ENCODE peak calls at places on chromosomes 2 and 18, in four cellular contexts. Q, B, Y and X are unnamed samples.

GRCh38 chr2:70870790-70871189 is 35.2 kb upstream of the CD207 start:
- DNase-seq in B (no peak), Y (no peak), Q (no peak), X (no peak)

GRCh38 chr2:42298132-42298531 is 62.9 kb downstream of the COX7A2L start:
- DNase-seq in Q (no peak), B (no peak), Y (no peak), X (no peak)

GRCh38 chr2:6073260-6074141 is 381.3 kb downstream of the SOX11 start:
- DNase-seq in Y (peak), Q (peak), B (peak), X (no peak)

GRCh38 chr2:181764095-181764963 is 84.0 kb upstream of the NEUROD1 start:
- DNase-seq in Y (no peak), Q (no peak), B (no peak), X (no peak)

GRCh38 chr2:16973586-16974274 is 308.1 kb upstream of the CYRIA start:
- DNase-seq in Q (no peak), B (no peak), Y (no peak), X (no peak)

GRCh38 chr2:205776139-205776538 is 93.8 kb downstream of the NRP2 start:
- DNase-seq in Q (peak), Y (peak), B (peak), X (peak)

GRCh38 chr2:236939751-236940229 is 145.9 kb upstream of the COPS8 start:
- DNase-seq in Q (no peak), Y (no peak), B (no peak), X (no peak)

GRCh38 chr18:23337599-23338444 is 115.3 kb upstream of the RIOK3 start:
- DNase-seq in Y (peak), Q (no peak), B (no peak), X (no peak)

GRCh38 chr2:23519334-23519651 is 134.3 kb downstream of the KLHL29 start:
- DNase-seq in B (no peak), Y (no peak), Q (no peak), X (no peak)

GRCh38 chr2:152326710-152327109 is 8.3 kb upstream of the FMNL2 start:
- DNase-seq in Y (no peak), Q (no peak), B (no peak), X (no peak)

GRCh38 chr2:72111061-72111460 is 36.6 kb downstream of the CYP26B1 start:
- DNase-seq in Y (no peak), B (no peak), Q (no peak), X (no peak)

GRCh38 chr2:163983911-163984310 is 248.1 kb upstream of the FIGN start:
- DNase-seq in Y (no peak), Q (no peak), B (no peak), X (no peak)

GRCh38 chr2:235358981-235359471 is 134.8 kb upstream of the AGAP1 start:
- DNase-seq in Q (no peak), B (no peak), Y (peak), X (no peak)

GRCh38 chr2:58893645-58894336 is 652.7 kb upstream of the FANCL start:
- DNase-seq in B (no peak), Q (peak), Y (no peak), X (no peak)

DNA sequence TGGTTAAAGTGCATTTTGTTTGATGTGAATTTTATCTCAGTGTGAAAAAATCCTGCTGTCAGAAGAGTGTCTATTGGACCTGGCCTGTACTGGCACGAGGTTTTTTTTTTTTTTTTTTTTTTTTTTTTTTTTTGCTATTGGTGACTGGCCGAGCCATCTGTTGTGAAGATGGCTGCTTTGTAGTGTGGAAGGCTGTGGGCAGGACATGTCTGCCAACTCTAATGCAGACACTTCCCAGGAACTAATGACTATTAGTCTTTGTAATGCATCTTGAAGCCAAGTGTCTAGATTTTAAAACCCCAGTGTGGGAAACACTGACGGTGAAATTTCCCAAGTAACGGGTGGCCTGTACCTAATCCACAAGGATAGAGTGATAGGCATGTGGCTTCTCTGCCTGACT is 34.3 kb downstream of the ZAP70 start:
- DNase-seq in B (no peak), Q (no peak), Y (peak), X (no peak)
- H3K27ac ChIP-seq in B (no peak), Q (no peak), Y (no peak), X (no peak)

DNA sequence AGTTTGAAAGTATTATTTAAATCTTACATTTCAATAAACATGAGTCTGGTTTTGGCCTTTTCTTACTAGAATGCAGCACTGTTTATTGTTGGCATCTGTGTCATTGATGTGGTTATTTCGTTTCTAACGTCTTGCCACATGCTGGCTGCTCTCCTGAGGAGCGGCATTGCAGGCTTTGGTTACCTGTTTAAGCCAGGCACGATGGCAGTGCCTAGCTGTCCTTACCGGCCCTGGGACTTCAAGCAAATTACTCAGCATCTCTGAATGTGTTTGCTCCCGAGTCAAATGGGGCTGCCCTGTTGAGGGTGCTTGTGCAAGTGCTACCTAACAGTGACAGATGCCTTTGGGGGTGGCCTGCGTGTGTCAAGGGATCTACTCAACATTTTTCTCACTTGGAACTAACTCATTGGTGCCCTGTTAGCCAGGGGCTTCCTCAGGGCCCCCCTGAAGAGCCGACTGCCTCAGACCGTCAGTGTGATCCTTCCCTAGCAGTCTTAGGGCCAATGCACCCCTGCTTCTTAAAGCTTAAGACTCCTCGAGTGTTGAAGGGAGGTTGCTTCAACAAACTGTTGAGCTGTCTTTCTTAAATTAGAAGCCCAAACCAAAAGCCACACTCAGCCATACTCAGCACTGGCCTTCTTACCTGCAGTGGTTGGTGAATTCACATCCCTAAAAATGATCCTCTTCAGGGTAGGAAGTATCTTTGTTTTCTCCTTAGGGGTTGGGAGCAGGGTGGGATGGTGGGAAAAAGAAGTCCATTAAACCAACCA is 151.5 kb downstream of the NCK2 start:
- DNase-seq in Q (no peak), Y (no peak), B (no peak), X (no peak)
- H3K27ac ChIP-seq in Q (no peak), Y (no peak), B (no peak), X (no peak)

DNA sequence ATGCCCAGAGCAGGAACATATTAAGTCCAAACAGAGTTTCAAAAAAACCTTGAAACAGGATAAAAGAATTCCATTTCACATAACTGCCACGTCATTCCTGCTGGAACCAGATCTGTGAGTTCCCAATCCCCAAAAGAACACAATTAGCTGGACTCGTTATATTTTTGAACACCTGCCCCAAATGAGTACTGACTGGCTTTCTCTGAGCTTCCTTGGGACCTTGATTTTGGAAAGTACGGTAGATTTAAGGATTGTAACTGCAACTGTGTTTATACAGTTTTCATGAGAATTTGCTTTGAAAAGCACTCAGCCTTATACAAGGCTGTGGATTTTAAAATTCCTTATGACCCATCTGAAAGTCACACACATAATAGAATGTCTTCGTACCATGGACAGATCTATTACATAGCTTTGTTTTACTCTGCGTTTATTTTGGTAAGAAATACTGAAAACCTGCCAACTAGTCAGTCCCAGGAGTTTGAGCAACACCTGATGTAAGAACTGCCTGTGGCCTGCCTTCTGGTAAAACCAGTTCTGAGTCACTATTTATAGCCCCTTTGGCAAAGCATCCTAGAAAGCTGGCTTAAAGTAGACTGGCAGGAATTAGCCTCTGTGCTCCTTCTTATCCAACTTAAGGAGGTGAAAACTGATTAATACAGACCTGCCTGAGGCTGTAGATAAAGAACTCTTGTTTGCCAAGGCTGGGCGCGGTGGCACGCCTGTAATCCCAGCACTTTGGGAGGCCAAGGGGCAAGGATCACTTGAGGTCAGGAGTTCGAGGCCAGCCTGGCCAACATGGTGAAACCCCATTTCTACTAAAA is 48.1 kb downstream of the MERTK start:
- DNase-seq in B (no peak), Y (peak), Q (no peak), X (no peak)
- H3K27ac ChIP-seq in B (no peak), Y (peak), Q (peak), X (peak)

GRCh38 chr2:30205456-30205855 is 25.9 kb upstream of the LBH start:
- DNase-seq in Y (no peak), Q (no peak), B (no peak), X (no peak)

GRCh38 chr2:30200875-30201274 is 30.5 kb upstream of the LBH start:
- DNase-seq in Q (no peak), Y (peak), B (no peak), X (no peak)

GRCh38 chr2:30203156-30203555 is 28.2 kb upstream of the LBH start:
- DNase-seq in B (no peak), Y (no peak), Q (no peak), X (no peak)

GRCh38 chr2:30204281-30204680 is 27.1 kb upstream of the LBH start:
- DNase-seq in Y (no peak), Q (no peak), B (no peak), X (no peak)

DNA sequence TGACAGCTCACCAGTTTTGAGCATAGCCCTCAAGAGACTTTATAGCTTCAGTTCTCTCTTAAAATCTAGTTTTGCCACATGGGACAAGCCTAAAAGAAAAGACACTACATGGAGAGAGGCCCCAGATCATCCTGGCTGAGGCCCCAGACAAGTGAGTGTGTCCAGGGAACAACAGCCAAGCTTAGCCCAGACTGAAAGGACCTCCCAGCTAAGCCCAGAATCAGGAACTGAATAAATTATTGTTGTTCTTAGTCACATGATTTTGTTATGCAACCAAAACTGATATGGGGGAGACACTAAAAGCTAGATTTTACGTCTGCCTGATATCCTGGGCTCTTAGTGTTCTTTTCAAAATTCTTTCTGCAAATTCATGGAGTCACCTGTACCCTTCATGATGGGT is 29.3 kb upstream of the LBH start:
- DNase-seq in B (no peak), Q (no peak), Y (peak), X (no peak)
- H3K27ac ChIP-seq in B (no peak), Q (no peak), Y (no peak), X (no peak)

GRCh38 chr2:174563530-174564282 is 33.9 kb downstream of the WIPF1 start:
- DNase-seq in Q (no peak), B (no peak), Y (no peak), X (no peak)
- H3K27ac ChIP-seq in Q (no peak), B (no peak), Y (no peak), X (no peak)